ENCODE peak calls at places on chromosomes 13 and 19, in five cellular contexts. J is transverse colon, N is sigmoid colon, Q is upper lobe of left lung, D is stomach. V is an unnamed sample.
A peak's percentile ranks its signal among the peaks of the same experiment; 100 is the strongest.

GRCh38 chr19:46866407-46867132 is 5.8 kb downstream of the ARHGAP35 start:
- DNase-seq in D (no peak), J (no peak), Q (no peak), N (no peak), V (no peak)

GRCh38 chr13:94673841-94674240 is 38.5 kb downstream of the SOX21 start:
- DNase-seq in Q (no peak), D (no peak), J (no peak), N (no peak), V (no peak)

GRCh38 chr13:76129305-76130040 is 493.3 kb downstream of the LMO7 start:
- DNase-seq in N (no peak), J (no peak), D (no peak), Q (no peak), V (no peak)

GRCh38 chr13:84810781-84811180 is 928.5 kb upstream of the SLITRK1 start:
- DNase-seq in D (no peak), Q (no peak), J (no peak), N (no peak), V (no peak)

GRCh38 chr19:57719901-57720519 is 7.4 kb downstream of the ZNF671 start:
- DNase-seq in D (no peak), J (no peak), Q (no peak), N (no peak), V (no peak)

GRCh38 chr13:24627864-24628418 is 52.3 kb upstream of the ATP12A start:
- DNase-seq in N (no peak), D (no peak), Q (no peak), J (no peak), V (no peak)

GRCh38 chr13:96090240-96091101 is 564 bp downstream of the HS6ST3 start:
- DNase-seq in J (no peak), D (peak; percentile 28), N (no peak), Q (no peak), V (no peak)

GRCh38 chr19:43474487-43474886 is 9.1 kb upstream of the LYPD3 start:
- DNase-seq in Q (no peak), N (no peak), J (no peak), D (no peak), V (no peak)

GRCh38 chr13:104385409-104385808 is 1319.2 kb upstream of the SLC10A2 start:
- DNase-seq in Q (no peak), J (no peak), D (no peak), N (no peak), V (no peak)

GRCh38 chr19:32599736-32600157 is 18.8 kb downstream of the PDCD5 start:
- DNase-seq in Q (peak; percentile 35), N (no peak), J (peak; percentile 25), D (no peak), V (no peak)

GRCh38 chr13:113820813-113821651 is 42.8 kb downstream of the GAS6 start:
- DNase-seq in N (peak; percentile 96), Q (peak; percentile 50), J (peak; percentile 63), D (no peak), V (peak; percentile 96)
- TF ChIP-seq POLR2AphosphoS5 in N (peak; percentile 69), Q (peak; percentile 28), J (peak; percentile 63), D (peak; percentile 55), V (no peak)

GRCh38 chr19:44750713-44751112 is 2.2 kb downstream of the BCL3 start:
- DNase-seq in J (no peak), D (no peak), Q (no peak), N (no peak), V (no peak)

GRCh38 chr19:44753932-44754742 is 5.6 kb downstream of the BCL3 start:
- DNase-seq in Q (peak; percentile 98), D (peak; percentile 96), J (peak; percentile 98), N (peak; percentile 97), V (peak; percentile 93)

GRCh38 chr19:44753619-44753931 is 5.1 kb downstream of the BCL3 start:
- DNase-seq in N (no peak), Q (no peak), J (no peak), D (no peak), V (no peak)

GRCh38 chr19:44752816-44753618 is 4.5 kb downstream of the BCL3 start:
- DNase-seq in J (peak; percentile 96), N (peak; percentile 94), Q (peak; percentile 98), D (peak; percentile 95), V (peak; percentile 86)

GRCh38 chr19:44752123-44752815 is 3.8 kb downstream of the BCL3 start:
- DNase-seq in J (no peak), N (no peak), Q (no peak), D (no peak), V (no peak)
- H3K4me1 ChIP-seq in J (peaks cover 45% of the 10 kb centered on the region), N (no peaks in the 10 kb centered on the region), Q (peaks cover 93% of the 10 kb centered on the region), D (peaks cover 78% of the 10 kb centered on the region), V (peaks cover 37% of the 10 kb centered on the region)

DNA sequence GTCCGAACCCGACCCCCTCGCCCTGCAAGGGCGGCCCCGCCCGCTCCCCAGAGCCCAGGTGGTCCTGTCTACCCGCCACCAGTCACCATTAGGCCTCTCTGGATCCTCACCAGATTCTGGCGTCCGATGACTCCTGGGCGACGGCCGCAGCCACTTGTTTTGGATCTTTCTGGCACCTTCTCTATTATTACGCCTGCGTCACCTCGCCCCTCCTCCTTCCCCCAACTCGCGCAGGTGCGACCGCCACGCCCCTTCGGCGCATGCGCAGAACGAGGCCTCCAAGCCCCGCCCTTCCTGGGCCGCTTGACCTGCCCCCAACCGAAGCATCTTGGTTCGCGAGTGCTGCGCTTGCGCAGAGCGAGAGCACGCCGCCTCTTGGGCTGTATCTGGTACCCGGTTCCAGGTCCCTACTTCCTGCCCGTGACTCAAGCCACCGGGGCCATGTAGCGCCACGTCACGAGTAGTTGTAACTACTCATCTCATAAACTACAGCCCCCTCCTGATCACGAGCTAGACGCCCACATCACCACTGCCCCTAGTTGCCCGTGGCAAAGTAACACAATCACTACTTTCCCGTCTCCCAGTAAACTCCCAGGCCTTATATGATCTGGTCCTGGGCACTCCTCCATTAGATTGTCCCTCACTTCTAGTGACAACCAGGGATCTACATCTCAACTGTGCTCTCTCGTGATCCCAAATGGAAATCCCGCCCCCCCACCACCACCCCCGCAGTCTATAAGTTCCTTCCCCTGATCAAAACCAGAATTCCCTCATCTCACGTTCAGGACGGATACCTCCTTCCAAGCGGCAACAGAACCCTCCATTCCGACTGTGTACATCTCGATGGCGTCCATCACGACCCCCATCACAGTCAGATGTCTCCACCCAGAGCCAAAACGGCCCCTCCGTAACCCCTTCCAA is at the start of gene DEDD2:
- DNase-seq in Q (peak; percentile 99), D (peak; percentile 99), N (peak; percentile 99), J (peak; percentile 99), V (peak; percentile 97)
- TF ChIP-seq POLR2AphosphoS5 in Q (peak; percentile 78), D (peak; percentile 96), N (peak; percentile 68), J (peak; percentile 95), V (peak; percentile 24)

DNA sequence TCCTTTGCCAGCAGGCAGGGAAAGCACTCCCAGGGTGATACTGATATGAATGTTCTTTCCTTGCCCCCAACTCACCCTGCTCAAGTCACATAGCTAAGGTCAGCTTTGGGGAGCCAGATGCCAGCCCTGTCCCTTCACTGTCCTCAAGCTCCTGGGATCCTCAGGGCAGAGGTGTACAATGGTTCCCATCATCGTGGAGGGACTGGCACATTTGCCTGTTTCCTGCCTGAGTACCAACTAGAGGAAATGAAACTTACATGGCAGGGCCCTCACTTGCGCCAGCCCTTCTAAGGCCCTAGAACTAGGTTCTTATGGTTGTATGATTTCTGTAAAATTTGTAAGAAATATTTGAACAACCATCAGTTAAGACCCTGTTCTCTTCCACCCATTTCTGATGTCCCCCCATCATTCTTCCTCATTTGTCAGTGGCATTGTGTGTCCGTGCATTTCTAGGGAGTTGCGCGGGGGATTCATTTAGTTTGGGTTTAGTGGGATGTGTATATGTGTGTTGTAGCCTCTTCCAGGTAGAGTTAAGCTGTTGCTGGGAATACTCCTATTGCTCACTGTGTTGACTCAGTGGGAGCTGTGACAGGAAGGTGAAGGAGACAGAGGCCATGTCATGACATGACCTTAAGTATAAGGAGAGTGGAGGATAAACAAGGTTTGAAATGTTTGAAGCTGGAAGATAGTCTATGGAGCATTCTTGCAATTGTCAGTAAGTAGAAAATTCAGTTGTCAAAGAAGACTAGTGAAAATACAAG is 41.3 kb upstream of the RCBTB2 start:
- DNase-seq in D (no peak), N (no peak), J (no peak), Q (no peak), V (no peak)
- H3K4me1 ChIP-seq in D (peaks cover 16% of the 10 kb centered on the region), N (no peaks in the 10 kb centered on the region), J (no peaks in the 10 kb centered on the region), Q (peaks cover 52% of the 10 kb centered on the region), V (no peaks in the 10 kb centered on the region)

V was measured in breast epithelium.